ENCODE peak calls at places on chromosomes 12 and 14, in five cellular contexts. J is NT2/D1, I is thyroid gland, A is ascending aorta, C is tibial artery. Q is an unnamed sample.
A peak's percentile ranks its signal among the peaks of the same experiment; 100 is the strongest.

GRCh38 chr14:76050250-76050649 is 64.7 kb downstream of the IFT43 start:
- DNase-seq in J (no peak), I (no peak), A (no peak), C (no peak), Q (no peak)

GRCh38 chr14:53953002-53953827 is 3.4 kb downstream of the BMP4 start:
- DNase-seq in J (no peak), I (peak; percentile 91), A (no peak), C (peak; percentile 88), Q (peak; percentile 92)

GRCh38 chr12:81078469-81079196 is 754 bp downstream of the ACSS3 start:
- DNase-seq in J (no peak), I (peak; percentile 26), A (no peak), C (peak; percentile 46), Q (peak; percentile 37)

GRCh38 chr12:118548887-118549286 is 172.5 kb downstream of the SUDS3 start:
- DNase-seq in J (no peak), I (no peak), A (no peak), C (no peak), Q (no peak)

GRCh38 chr14:75249251-75249957 is 29.2 kb upstream of the FOS start:
- DNase-seq in J (no peak), I (peak; percentile 51), A (no peak), C (no peak), Q (no peak)

GRCh38 chr12:1559729-1560128 is 34.7 kb downstream of the FBXL14 start:
- DNase-seq in J (no peak), I (no peak), A (no peak), C (no peak), Q (no peak)

GRCh38 chr14:51774209-51774608 is 86.2 kb upstream of the GNG2 start:
- DNase-seq in J (no peak), I (no peak), A (no peak), C (no peak), Q (no peak)

GRCh38 chr14:76919811-76920571 is 93.8 kb downstream of the LRRC74A start:
- DNase-seq in J (no peak), I (peak; percentile 43), A (no peak), C (peak; percentile 44), Q (no peak)

GRCh38 chr12:122137229-122137628 is 36.8 kb downstream of the IL31 start:
- DNase-seq in J (no peak), I (no peak), A (no peak), C (no peak), Q (no peak)

GRCh38 chr14:91056361-91056760 is 4.1 kb downstream of the RPS6KA5 start:
- DNase-seq in J (no peak), I (no peak), A (no peak), C (no peak), Q (no peak)

GRCh38 chr12:69511016-69511415 is 40.8 kb downstream of the FRS2 start:
- DNase-seq in J (no peak), I (no peak), A (no peak), C (no peak), Q (no peak)

GRCh38 chr14:105473033-105473676 is 1.5 kb upstream of the CRIP2 start:
- DNase-seq in J (no peak), I (peak; percentile 87), A (peak; percentile 63), C (peak; percentile 69), Q (no peak)

GRCh38 chr12:122148657-122149056 is 25.4 kb downstream of the IL31 start:
- DNase-seq in J (no peak), I (no peak), A (no peak), C (no peak), Q (no peak)

GRCh38 chr12:77830502-77830901 is at the start of gene NAV3:
- DNase-seq in J (no peak), I (no peak), A (no peak), C (no peak), Q (no peak)

GRCh38 chr12:29082522-29082921 is 66.6 kb upstream of the FAR2 start:
- DNase-seq in J (no peak), I (no peak), A (no peak), C (no peak), Q (no peak)

GRCh38 chr12:25455696-25456095 is 97.4 kb downstream of the LMNTD1 start:
- DNase-seq in J (no peak), I (no peak), A (no peak), C (no peak), Q (no peak)

GRCh38 chr14:23494223-23494622 is 24.7 kb downstream of the NGDN start:
- DNase-seq in J (peak; percentile 51), I (no peak), A (no peak), C (no peak), Q (no peak)

GRCh38 chr12:116492703-116493324 is 66.4 kb upstream of the MAP1LC3B2 start:
- DNase-seq in J (no peak), I (peak; percentile 1), A (no peak), C (no peak), Q (no peak)

GRCh38 chr12:21615441-21615840 is 10.8 kb upstream of the GYS2 start:
- DNase-seq in J (no peak), I (no peak), A (no peak), C (no peak), Q (no peak)

GRCh38 chr12:26077915-26078314 is 46.9 kb downstream of the BHLHE41 start:
- DNase-seq in J (no peak), I (no peak), A (no peak), C (no peak), Q (no peak)

GRCh38 chr12:3047961-3048360 is 29.2 kb upstream of the TSPAN9 start:
- DNase-seq in J (no peak), I (no peak), A (no peak), C (no peak), Q (no peak)

GRCh38 chr14:31411218-31411727 is 9.1 kb downstream of the HEATR5A start:
- DNase-seq in J (no peak), I (no peak), A (no peak), C (no peak), Q (no peak)

GRCh38 chr14:64465208-64465821 is at the start of gene AKAP5:
- DNase-seq in J (peak; percentile 48), I (peak; percentile 70), A (no peak), C (peak; percentile 22), Q (peak; percentile 70)

GRCh38 chr12:88108021-88108420 is 33.9 kb downstream of the CEP290 start:
- DNase-seq in J (no peak), I (no peak), A (no peak), C (no peak), Q (no peak)

GRCh38 chr12:51328587-51328986 is 4.6 kb upstream of the BIN2 start:
- DNase-seq in J (no peak), I (no peak), A (no peak), C (no peak), Q (no peak)
- H3K4me1 ChIP-seq in J (peaks cover 8% of the 10 kb centered on the region), I (no peaks in the 10 kb centered on the region), A (no peaks in the 10 kb centered on the region), C (no peaks in the 10 kb centered on the region), Q (no peaks in the 10 kb centered on the region)

DNA sequence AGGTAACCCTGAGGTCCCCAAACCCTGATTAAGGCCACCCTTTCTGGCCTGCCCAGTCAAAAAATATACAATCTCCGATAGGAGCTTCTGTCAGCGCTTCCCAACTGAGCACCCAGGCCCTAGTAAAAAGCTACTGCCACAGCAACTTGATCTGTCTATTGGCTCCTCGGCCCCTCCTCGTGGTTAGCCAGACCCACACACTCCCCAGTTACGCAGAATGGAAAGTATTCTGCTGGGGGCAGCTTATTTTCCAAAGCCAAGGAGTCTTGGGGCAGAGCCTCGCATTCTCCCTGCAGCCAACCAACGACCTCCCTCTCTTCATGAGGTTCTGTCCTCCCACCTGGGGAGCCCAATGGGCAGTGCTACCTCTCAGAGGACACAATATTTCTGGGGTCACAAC is 32.1 kb downstream of the FMNL3 start:
- DNase-seq in J (no peak), I (no peak), A (no peak), C (no peak), Q (no peak)
- H3K4me1 ChIP-seq in J (peaks cover 11% of the 10 kb centered on the region), I (peaks cover 47% of the 10 kb centered on the region), A (peaks cover 21% of the 10 kb centered on the region), C (peaks cover 54% of the 10 kb centered on the region), Q (no peaks in the 10 kb centered on the region)

DNA sequence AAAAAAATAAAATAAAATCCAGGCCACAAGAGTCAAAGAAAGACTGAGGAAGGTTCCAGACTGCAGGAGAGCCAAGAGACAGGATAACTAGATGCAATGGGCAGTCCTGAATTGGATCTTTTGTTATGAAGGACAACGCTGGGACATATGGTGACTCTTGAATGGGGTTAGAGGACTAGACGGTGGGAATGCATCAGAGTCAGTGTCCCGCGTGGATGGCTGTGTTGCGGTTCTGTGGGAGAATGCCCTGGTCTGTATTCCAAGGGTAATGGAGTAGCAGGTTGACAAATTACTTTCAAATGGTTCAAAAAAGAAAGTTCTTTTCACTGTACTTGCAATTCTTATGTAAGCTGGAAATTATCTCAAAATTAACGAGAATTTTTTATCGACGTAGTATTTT is 20.1 kb downstream of the SSH1 start:
- DNase-seq in J (no peak), I (no peak), A (no peak), C (no peak), Q (no peak)
- H3K4me1 ChIP-seq in J (peaks cover 19% of the 10 kb centered on the region), I (peaks cover 52% of the 10 kb centered on the region), A (peaks cover 45% of the 10 kb centered on the region), C (peaks cover 76% of the 10 kb centered on the region), Q (peaks cover 10% of the 10 kb centered on the region)

DNA sequence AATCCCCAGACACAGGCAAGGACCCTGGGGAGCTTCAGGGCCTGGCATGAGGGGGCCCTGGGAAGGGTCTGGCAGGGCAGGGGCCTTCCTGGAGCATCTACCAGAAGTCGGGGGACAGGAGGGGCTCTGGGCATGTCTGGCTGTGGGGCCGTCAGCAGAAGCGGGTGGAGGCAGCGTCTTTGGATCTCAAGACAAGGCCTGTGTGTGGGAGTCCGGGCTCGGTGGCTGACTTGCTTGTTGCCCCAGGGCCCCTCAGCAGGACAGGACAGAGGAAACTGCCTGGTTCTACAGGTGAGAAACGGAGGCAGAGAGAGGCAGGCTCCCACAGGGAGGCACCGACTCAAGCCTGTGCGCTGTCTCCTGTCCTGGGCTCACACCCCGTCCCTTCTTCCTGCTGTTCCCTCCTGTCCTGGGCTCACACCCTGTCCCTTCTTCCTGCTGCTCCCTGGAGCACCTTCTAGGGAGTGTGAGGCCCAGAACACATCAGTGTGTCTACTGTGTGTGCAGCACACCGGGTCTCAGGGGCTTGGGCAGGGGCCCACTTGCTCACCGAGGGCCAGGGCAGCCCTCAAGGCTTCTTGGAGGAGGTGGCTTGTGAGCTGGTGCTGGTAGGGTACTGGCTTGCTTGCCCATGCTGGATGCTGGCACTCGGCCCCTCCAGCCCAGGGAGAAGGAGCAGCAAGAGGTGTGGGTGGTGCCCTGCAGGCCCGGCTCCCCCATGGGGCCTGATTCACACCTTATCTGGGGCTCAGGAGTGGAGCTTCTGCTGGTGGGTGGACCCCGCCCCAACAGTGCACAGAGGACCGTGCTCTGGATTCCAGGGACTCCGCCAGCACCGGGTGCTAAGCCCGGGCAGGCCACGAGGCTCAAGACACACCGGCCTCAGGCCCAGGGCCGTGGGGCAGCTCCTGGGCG is 14.9 kb downstream of the ASPG start:
- DNase-seq in J (no peak), I (no peak), A (no peak), C (no peak), Q (peak; percentile 45)
- H3K4me1 ChIP-seq in J (peaks cover 5% of the 10 kb centered on the region), I (no peaks in the 10 kb centered on the region), A (no peaks in the 10 kb centered on the region), C (peaks cover 4% of the 10 kb centered on the region), Q (no peaks in the 10 kb centered on the region)

GRCh38 chr12:132065609-132066344 is 78.3 kb downstream of the DDX51 start:
- DNase-seq in J (no peak), I (no peak), A (no peak), C (no peak), Q (no peak)

GRCh38 chr12:132066345-132066685 is 77.8 kb downstream of the DDX51 start:
- DNase-seq in J (no peak), I (no peak), A (no peak), C (no peak), Q (no peak)

GRCh38 chr12:132066749-132067148 is 77.4 kb downstream of the DDX51 start:
- DNase-seq in J (no peak), I (no peak), A (no peak), C (no peak), Q (no peak)

GRCh38 chr12:132068250-132068649 is 75.9 kb downstream of the DDX51 start:
- DNase-seq in J (no peak), I (no peak), A (no peak), C (no peak), Q (no peak)

GRCh38 chr12:132067182-132067581 is 76.9 kb downstream of the DDX51 start:
- DNase-seq in J (no peak), I (no peak), A (no peak), C (no peak), Q (no peak)
- H3K4me1 ChIP-seq in J (no peaks in the 10 kb centered on the region), I (no peaks in the 10 kb centered on the region), A (no peaks in the 10 kb centered on the region), C (no peaks in the 10 kb centered on the region), Q (no peaks in the 10 kb centered on the region)